ENCODE peak calls at places on chromosomes 11 and 22, in five cellular contexts. U, V, A, F and M are unnamed samples.
A peak's percentile ranks its signal among the peaks of the same experiment; 100 is the strongest.

GRCh38 chr11:83611616-83612015 is 325.4 kb upstream of the CCDC90B start:
- DNase-seq in F (no peak), A (no peak), V (no peak), U (no peak), M (no peak)

GRCh38 chr11:127017482-127017881 is 16.9 kb upstream of the KIRREL3 start:
- DNase-seq in U (peak; percentile 63), F (no peak), A (no peak), V (peak; percentile 60), M (no peak)

GRCh38 chr11:134261626-134262488 is 8.5 kb downstream of the ACAD8 start:
- DNase-seq in U (peak; percentile 10), V (no peak), A (no peak), F (no peak), M (no peak)

GRCh38 chr22:39498368-39498767 is 3.7 kb upstream of the MIEF1 start:
- DNase-seq in V (no peak), U (no peak), F (no peak), A (no peak), M (no peak)

GRCh38 chr22:36201630-36202312 is at the start of gene APOL4:
- DNase-seq in U (no peak), F (peak; percentile 66), V (no peak), A (peak; percentile 74), M (no peak)

GRCh38 chr22:46377566-46378498 is 42.3 kb downstream of the TRMU start:
- DNase-seq in U (no peak), F (peak; percentile 91), A (no peak), V (no peak), M (no peak)

GRCh38 chr11:13889566-13890214 is 72.8 kb upstream of the SPON1 start:
- DNase-seq in F (no peak), U (no peak), V (no peak), A (no peak), M (no peak)

GRCh38 chr11:120500414-120500936 is 11.1 kb upstream of the GRIK4 start:
- DNase-seq in A (peak; percentile 75), U (no peak), F (no peak), V (no peak), M (no peak)

GRCh38 chr11:76885390-76886097 is 24.8 kb downstream of the ACER3 start:
- DNase-seq in V (peak; percentile 76), U (peak; percentile 67), A (no peak), F (peak; percentile 33), M (no peak)

GRCh38 chr11:12683857-12684256 is 9.6 kb downstream of the TEAD1 start:
- DNase-seq in V (no peak), U (no peak), A (no peak), F (no peak), M (no peak)

GRCh38 chr11:14310696-14311095 is 48.3 kb downstream of the RRAS2 start:
- DNase-seq in U (no peak), F (no peak), V (no peak), A (no peak), M (no peak)

GRCh38 chr11:27307232-27307631 is 55.8 kb downstream of the CCDC34 start:
- DNase-seq in U (no peak), V (no peak), A (no peak), F (no peak), M (no peak)

GRCh38 chr11:102453286-102453797 is 777 bp upstream of the TMEM123 start:
- DNase-seq in U (no peak), F (no peak), A (no peak), V (peak; percentile 22), M (no peak)

GRCh38 chr11:70193411-70194292 is 9.4 kb upstream of the FADD start:
- DNase-seq in A (no peak), F (no peak), V (no peak), U (no peak), M (no peak)

GRCh38 chr22:20741634-20742581 is 32.0 kb upstream of the SERPIND1 start:
- DNase-seq in V (peak; percentile 11), F (no peak), A (no peak), U (peak; percentile 18), M (no peak)

GRCh38 chr22:19064354-19065054 is 57.7 kb downstream of the DGCR2 start:
- DNase-seq in F (peak; percentile 12), U (no peak), A (no peak), V (no peak), M (peak; percentile 65)

GRCh38 chr11:118247041-118247440 is 5.1 kb downstream of the MPZL3 start:
- DNase-seq in U (no peak), F (no peak), A (no peak), V (no peak), M (no peak)

GRCh38 chr22:45996241-45997076 is 19.5 kb upstream of the WNT7B start:
- DNase-seq in F (peak; percentile 79), U (peak; percentile 65), A (peak; percentile 85), V (peak; percentile 65), M (no peak)

GRCh38 chr22:31948002-31948401 is 3.7 kb downstream of the YWHAH start:
- DNase-seq in A (no peak), U (no peak), V (no peak), F (peak; percentile 50), M (no peak)

GRCh38 chr11:93655581-93656255 is 5.8 kb upstream of the CEP295 start:
- DNase-seq in F (no peak), V (no peak), U (no peak), A (no peak), M (no peak)

GRCh38 chr22:37684803-37685615 is 1.1 kb upstream of the NOL12 start:
- DNase-seq in V (no peak), U (no peak), F (no peak), A (no peak), M (no peak)

GRCh38 chr22:40121463-40121862 is 56.3 kb upstream of the TNRC6B start:
- DNase-seq in U (no peak), A (no peak), F (no peak), V (no peak), M (no peak)

GRCh38 chr22:37197451-37198289 is 9.6 kb upstream of the C1QTNF6 start:
- DNase-seq in U (peak; percentile 52), A (peak; percentile 88), V (no peak), F (peak; percentile 69), M (no peak)

GRCh38 chr11:120577624-120578363 is 66.2 kb downstream of the GRIK4 start:
- DNase-seq in A (no peak), V (no peak), U (no peak), F (no peak), M (no peak)

GRCh38 chr11:117915672-117916235 is 13.4 kb downstream of the TMPRSS13 start:
- DNase-seq in U (no peak), F (peak; percentile 14), V (no peak), A (no peak), M (peak; percentile 47)

GRCh38 chr22:48576333-48577013 is 1251.2 kb downstream of the BRD1 start:
- DNase-seq in A (no peak), U (no peak), V (no peak), F (no peak), M (no peak)

GRCh38 chr11:17763244-17763643 is 28.7 kb downstream of the KCNC1 start:
- DNase-seq in U (no peak), A (no peak), V (no peak), F (no peak), M (no peak)

GRCh38 chr11:94675239-94675638 is 92.9 kb upstream of the AMOTL1 start:
- DNase-seq in V (no peak), F (no peak), A (no peak), U (no peak), M (no peak)

GRCh38 chr11:1763336-1763795 is 361 bp downstream of the CTSD start:
- DNase-seq in F (peak; percentile 35), A (no peak), U (no peak), V (no peak), M (no peak)

GRCh38 chr11:67270256-67271211 is 4.3 kb downstream of the GRK2 start:
- DNase-seq in U (no peak), A (no peak), V (no peak), F (peak; percentile 73), M (no peak)

GRCh38 chr11:67269401-67270255 is 3.4 kb downstream of the GRK2 start:
- DNase-seq in F (no peak), V (no peak), U (no peak), A (no peak), M (no peak)

GRCh38 chr11:67272327-67273259 is 6.3 kb downstream of the GRK2 start:
- DNase-seq in F (peak; percentile 33), U (no peak), A (no peak), V (no peak), M (no peak)

GRCh38 chr11:67271548-67272284 is 5.4 kb downstream of the GRK2 start:
- DNase-seq in U (no peak), F (peak; percentile 66), A (no peak), V (no peak), M (peak; percentile 80)

DNA sequence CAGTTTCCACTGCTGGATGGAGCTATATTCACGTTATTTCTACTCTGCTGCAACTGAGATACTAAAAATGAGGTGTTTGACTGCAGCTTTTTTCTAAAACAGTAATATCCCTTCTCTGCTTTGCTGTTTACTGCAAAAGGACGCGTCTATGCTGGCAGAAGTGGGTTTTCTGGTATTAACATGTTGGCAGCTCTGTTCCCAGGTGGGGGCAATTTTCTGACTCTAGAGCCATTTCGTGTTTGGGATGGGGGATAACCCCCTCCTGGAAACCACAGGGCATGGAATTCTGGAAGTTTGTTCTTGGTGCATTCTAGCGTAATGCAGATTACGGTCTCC is 4.9 kb downstream of the GRK2 start:
- DNase-seq in V (no peak), A (no peak), U (no peak), F (no peak), M (no peak)
- H3K4me3 ChIP-seq in V (no peak overlapping the region), A (no peak overlapping the region), U (no peak overlapping the region), F (no peak overlapping the region), M (peak overlapping the region; percentile 98)

GRCh38 chr22:25881353-25881752 is 139.4 kb downstream of the MYO18B start:
- DNase-seq in U (no peak), A (no peak), V (no peak), F (no peak), M (no peak)

GRCh38 chr22:25878933-25879332 is 136.9 kb downstream of the MYO18B start:
- DNase-seq in U (no peak), F (no peak), V (no peak), A (no peak), M (no peak)

GRCh38 chr22:25882366-25882765 is 140.4 kb downstream of the MYO18B start:
- DNase-seq in V (no peak), U (no peak), A (no peak), F (no peak), M (no peak)

GRCh38 chr22:25884121-25884520 is 142.1 kb downstream of the MYO18B start:
- DNase-seq in U (no peak), A (no peak), V (no peak), F (no peak), M (no peak)

GRCh38 chr22:25880524-25880923 is 138.5 kb downstream of the MYO18B start:
- DNase-seq in V (no peak), F (no peak), A (no peak), U (no peak), M (no peak)
- TF ChIP-seq CTCF in V (no peak), F (no peak), A (no peak), U (no peak), M (no peak)

GRCh38 chr11:119339581-119340334 is 925 bp downstream of the C1QTNF5 start:
- DNase-seq in V (no peak), F (peak; percentile 70), A (no peak), U (peak; percentile 51), M (no peak)
- H3K4me3 ChIP-seq in V (peak overlapping the region; percentile 42), F (peak overlapping the region; percentile 45), A (peak overlapping the region; percentile 82), U (peak overlapping the region; percentile 49), M (peak overlapping the region; percentile 90)

DNA sequence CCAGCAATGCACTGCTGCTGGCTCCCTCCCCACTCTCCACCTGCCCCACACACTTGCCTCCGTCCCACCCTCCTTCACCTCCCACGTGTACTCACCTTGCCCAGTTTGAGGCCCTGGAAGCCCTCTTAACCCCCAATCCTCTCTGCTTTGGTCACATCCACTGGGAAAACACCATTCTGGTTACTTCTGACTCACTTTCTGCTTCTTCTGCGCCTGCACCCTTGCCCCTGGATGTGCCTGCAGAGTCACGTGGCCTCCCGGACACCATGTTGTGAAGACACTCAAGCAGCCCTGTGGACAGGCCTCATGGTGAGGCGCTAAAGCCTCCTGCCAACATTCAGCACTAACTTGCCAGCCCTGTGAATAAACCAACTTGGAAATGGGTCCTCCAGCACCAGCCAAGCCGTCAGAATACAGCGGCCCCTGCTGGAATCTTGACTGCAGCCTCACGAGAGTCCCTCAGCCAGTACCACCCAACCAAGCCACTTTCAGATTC is 2.6 kb upstream of the NAALADL1 start:
- DNase-seq in V (no peak), F (peak; percentile 33), U (peak; percentile 11), A (no peak), M (no peak)
- TF ChIP-seq CTCF in V (peak; percentile 62), F (no peak), U (peak; percentile 50), A (no peak), M (no peak)